ENCODE peak calls at places on chromosomes 5 and 9, in four cellular contexts. One of them, this sample, is unnamed.

GRCh38 chr9:7286101-7286500 is 513.5 kb downstream of the DMAC1 start:
- DNase-seq in lower lobe of right lung: no peak
- DNase-seq in GM12865: no peak
- DNase-seq in HCEC 1CT: no peak
- DNase-seq in this sample: no peak

GRCh38 chr5:151405334-151405872 is 42.0 kb upstream of the SLC36A1 start:
- DNase-seq in lower lobe of right lung: no peak
- DNase-seq in GM12865: no peak
- DNase-seq in HCEC 1CT: no peak
- DNase-seq in this sample: no peak

GRCh38 chr5:43637416-43637815 is 34.4 kb downstream of the NNT start:
- DNase-seq in HCEC 1CT: no peak
- DNase-seq in lower lobe of right lung: no peak
- DNase-seq in GM12865: no peak
- DNase-seq in this sample: no peak

GRCh38 chr5:124599048-124599973 is 147.1 kb downstream of the ZNF608 start:
- DNase-seq in GM12865: peak
- DNase-seq in lower lobe of right lung: no peak
- DNase-seq in HCEC 1CT: peak
- DNase-seq in this sample: peak

GRCh38 chr9:93649610-93650261 is 73.4 kb downstream of the PHF2 start:
- DNase-seq in lower lobe of right lung: peak
- DNase-seq in GM12865: no peak
- DNase-seq in HCEC 1CT: no peak
- DNase-seq in this sample: no peak

GRCh38 chr5:154405078-154405792 is 40.6 kb upstream of the SAP30L start:
- DNase-seq in lower lobe of right lung: peak
- DNase-seq in HCEC 1CT: peak
- DNase-seq in GM12865: peak
- DNase-seq in this sample: peak

GRCh38 chr9:133935328-133936040 is 56.6 kb downstream of the VAV2 start:
- DNase-seq in GM12865: no peak
- DNase-seq in HCEC 1CT: no peak
- DNase-seq in lower lobe of right lung: no peak
- DNase-seq in this sample: no peak

GRCh38 chr5:13698882-13699281 is 245.6 kb downstream of the DNAH5 start:
- DNase-seq in GM12865: no peak
- DNase-seq in HCEC 1CT: no peak
- DNase-seq in lower lobe of right lung: no peak
- DNase-seq in this sample: no peak

GRCh38 chr5:134125195-134126015 is 10.9 kb downstream of the TCF7 start:
- DNase-seq in lower lobe of right lung: no peak
- DNase-seq in GM12865: peak
- DNase-seq in HCEC 1CT: peak
- DNase-seq in this sample: peak

GRCh38 chr5:90561766-90562165 is 3.2 kb downstream of the ADGRV1 start:
- DNase-seq in GM12865: no peak
- DNase-seq in lower lobe of right lung: no peak
- DNase-seq in HCEC 1CT: no peak
- DNase-seq in this sample: no peak

GRCh38 chr9:120915854-120916495 is 10.6 kb downstream of the TRAF1 start:
- DNase-seq in GM12865: peak
- DNase-seq in lower lobe of right lung: no peak
- DNase-seq in HCEC 1CT: no peak
- DNase-seq in this sample: no peak

GRCh38 chr5:95912029-95912428 is 49.6 kb downstream of the ELL2 start:
- DNase-seq in lower lobe of right lung: no peak
- DNase-seq in GM12865: no peak
- DNase-seq in HCEC 1CT: no peak
- DNase-seq in this sample: no peak

GRCh38 chr9:30967484-30967883 is 1417.0 kb upstream of the ACO1 start:
- DNase-seq in lower lobe of right lung: no peak
- DNase-seq in GM12865: no peak
- DNase-seq in HCEC 1CT: no peak
- DNase-seq in this sample: no peak

GRCh38 chr5:155943516-155944407 is 383.2 kb upstream of the SGCD start:
- DNase-seq in HCEC 1CT: peak
- DNase-seq in GM12865: peak
- DNase-seq in lower lobe of right lung: no peak
- DNase-seq in this sample: peak

GRCh38 chr9:109538346-109538745 is 40.2 kb upstream of the PTPN3 start:
- DNase-seq in GM12865: no peak
- DNase-seq in HCEC 1CT: no peak
- DNase-seq in lower lobe of right lung: no peak
- DNase-seq in this sample: no peak

GRCh38 chr5:122673343-122673742 is 101.5 kb upstream of the SNX2 start:
- DNase-seq in lower lobe of right lung: no peak
- DNase-seq in HCEC 1CT: no peak
- DNase-seq in GM12865: no peak
- DNase-seq in this sample: peak

GRCh38 chr9:18485691-18486090 is 11.7 kb downstream of the ADAMTSL1 start:
- DNase-seq in lower lobe of right lung: no peak
- DNase-seq in GM12865: no peak
- DNase-seq in HCEC 1CT: no peak
- DNase-seq in this sample: no peak

GRCh38 chr9:125631391-125632085 is 75.5 kb downstream of the MAPKAP1 start:
- DNase-seq in GM12865: peak
- DNase-seq in lower lobe of right lung: no peak
- DNase-seq in HCEC 1CT: peak
- DNase-seq in this sample: no peak

GRCh38 chr5:1823381-1824034 is 22.3 kb downstream of the NDUFS6 start:
- DNase-seq in lower lobe of right lung: no peak
- DNase-seq in GM12865: no peak
- DNase-seq in HCEC 1CT: no peak
- DNase-seq in this sample: no peak

GRCh38 chr9:4243113-4243512 is 56.8 kb downstream of the GLIS3 start:
- DNase-seq in lower lobe of right lung: no peak
- DNase-seq in HCEC 1CT: no peak
- DNase-seq in GM12865: peak
- DNase-seq in this sample: no peak

GRCh38 chr9:120904999-120905793 is 21.4 kb downstream of the TRAF1 start:
- DNase-seq in HCEC 1CT: no peak
- DNase-seq in lower lobe of right lung: no peak
- DNase-seq in GM12865: peak
- DNase-seq in this sample: no peak

GRCh38 chr9:87148391-87149237 is 201.3 kb upstream of the GAS1 start:
- DNase-seq in HCEC 1CT: peak
- DNase-seq in GM12865: no peak
- DNase-seq in lower lobe of right lung: peak
- DNase-seq in this sample: peak

GRCh38 chr5:63959177-63959982 is 2.9 kb downstream of the HTR1A start:
- DNase-seq in lower lobe of right lung: peak
- DNase-seq in HCEC 1CT: no peak
- DNase-seq in GM12865: no peak
- DNase-seq in this sample: no peak

GRCh38 chr9:132912131-132912530 is 32.3 kb downstream of the TSC1 start:
- DNase-seq in lower lobe of right lung: no peak
- DNase-seq in HCEC 1CT: no peak
- DNase-seq in GM12865: no peak
- DNase-seq in this sample: no peak

GRCh38 chr9:136949239-136949816 is 2.7 kb upstream of the LCN12 start:
- DNase-seq in lower lobe of right lung: no peak
- DNase-seq in GM12865: no peak
- DNase-seq in HCEC 1CT: no peak
- DNase-seq in this sample: no peak

GRCh38 chr9:5644522-5644921 is 15.6 kb downstream of the RIC1 start:
- DNase-seq in HCEC 1CT: peak
- DNase-seq in GM12865: no peak
- DNase-seq in lower lobe of right lung: no peak
- DNase-seq in this sample: no peak

GRCh38 chr5:27472000-27472763 is 433.8 kb upstream of the CDH9 start:
- DNase-seq in lower lobe of right lung: no peak
- DNase-seq in HCEC 1CT: peak
- DNase-seq in GM12865: peak
- DNase-seq in this sample: peak

GRCh38 chr9:88388886-88389617 is 808 bp downstream of the SPIN1 start:
- DNase-seq in lower lobe of right lung: peak
- DNase-seq in GM12865: peak
- DNase-seq in HCEC 1CT: peak
- DNase-seq in this sample: peak

GRCh38 chr9:87677776-87678587 is 47.9 kb upstream of the CTSL start:
- DNase-seq in GM12865: no peak
- DNase-seq in HCEC 1CT: no peak
- DNase-seq in lower lobe of right lung: no peak
- DNase-seq in this sample: no peak

GRCh38 chr9:71910602-71911060 is 362 bp downstream of the ABHD17B start:
- DNase-seq in lower lobe of right lung: no peak
- DNase-seq in HCEC 1CT: no peak
- DNase-seq in GM12865: no peak
- DNase-seq in this sample: no peak

GRCh38 chr9:130021123-130021522 is 21.9 kb downstream of the FNBP1 start:
- DNase-seq in GM12865: no peak
- DNase-seq in HCEC 1CT: no peak
- DNase-seq in lower lobe of right lung: no peak
- DNase-seq in this sample: no peak

GRCh38 chr5:98543490-98543889 is 230.0 kb upstream of the RGMB start:
- DNase-seq in lower lobe of right lung: no peak
- DNase-seq in GM12865: no peak
- DNase-seq in HCEC 1CT: no peak
- DNase-seq in this sample: no peak

GRCh38 chr5:14234204-14234603 is 91.1 kb downstream of the TRIO start:
- DNase-seq in GM12865: no peak
- DNase-seq in lower lobe of right lung: no peak
- DNase-seq in HCEC 1CT: peak
- DNase-seq in this sample: no peak

GRCh38 chr9:136660971-136661540 is 1.7 kb upstream of the EGFL7 start:
- DNase-seq in HCEC 1CT: no peak
- DNase-seq in GM12865: no peak
- DNase-seq in lower lobe of right lung: no peak
- DNase-seq in this sample: no peak

GRCh38 chr5:891837-892389 is 688 bp downstream of the BRD9 start:
- DNase-seq in lower lobe of right lung: no peak
- DNase-seq in GM12865: peak
- DNase-seq in HCEC 1CT: no peak
- DNase-seq in this sample: no peak

GRCh38 chr5:58241383-58241782 is 218.5 kb downstream of the PLK2 start:
- DNase-seq in HCEC 1CT: peak
- DNase-seq in lower lobe of right lung: no peak
- DNase-seq in GM12865: no peak
- DNase-seq in this sample: no peak

GRCh38 chr9:136107155-136107952 is 11.3 kb downstream of the TMEM250 start:
- DNase-seq in HCEC 1CT: no peak
- DNase-seq in GM12865: peak
- DNase-seq in lower lobe of right lung: peak
- DNase-seq in this sample: no peak